ENCODE peak calls at places on chromosomes 6 and 20, in five cellular contexts. One of them, this sample, is unnamed. For H3K9me3, the result is how much of the 10 kb centered on the place peaks cover.

GRCh38 chr6:167329014-167329413 is 4.1 kb downstream of the TTLL2 start:
- DNase-seq in right cardiac atrium: no peak
- DNase-seq in iPS DF 6.9: no peak
- DNase-seq in cardiac muscle cell: no peak
- DNase-seq in left ventricle myocardium inferior: no peak
- DNase-seq in this sample: no peak

GRCh38 chr6:68506911-68507310 is 128.2 kb upstream of the ADGRB3 start:
- DNase-seq in right cardiac atrium: no peak
- DNase-seq in iPS DF 6.9: no peak
- DNase-seq in cardiac muscle cell: no peak
- DNase-seq in left ventricle myocardium inferior: no peak
- DNase-seq in this sample: no peak

GRCh38 chr20:58087567-58087858 is 140.9 kb downstream of the ANKRD60 start:
- DNase-seq in right cardiac atrium: no peak
- DNase-seq in iPS DF 6.9: no peak
- DNase-seq in cardiac muscle cell: no peak
- DNase-seq in left ventricle myocardium inferior: no peak
- DNase-seq in this sample: no peak

GRCh38 chr20:3687655-3688054 is 5.8 kb upstream of the ADAM33 start:
- DNase-seq in right cardiac atrium: no peak
- DNase-seq in iPS DF 6.9: no peak
- DNase-seq in cardiac muscle cell: peak
- DNase-seq in left ventricle myocardium inferior: no peak
- DNase-seq in this sample: no peak

GRCh38 chr6:5025911-5026819 is 22.3 kb upstream of the RPP40 start:
- DNase-seq in right cardiac atrium: peak
- DNase-seq in iPS DF 6.9: no peak
- DNase-seq in cardiac muscle cell: peak
- DNase-seq in left ventricle myocardium inferior: peak
- DNase-seq in this sample: peak

GRCh38 chr6:32152414-32153251 is 894 bp upstream of the PRRT1 start:
- DNase-seq in right cardiac atrium: no peak
- DNase-seq in iPS DF 6.9: no peak
- DNase-seq in cardiac muscle cell: peak
- DNase-seq in left ventricle myocardium inferior: no peak
- DNase-seq in this sample: no peak

GRCh38 chr20:1773816-1774215 is 116.2 kb upstream of the SIRPG start:
- DNase-seq in right cardiac atrium: no peak
- DNase-seq in iPS DF 6.9: no peak
- DNase-seq in cardiac muscle cell: no peak
- DNase-seq in left ventricle myocardium inferior: no peak
- DNase-seq in this sample: no peak

GRCh38 chr6:88238065-88238464 is 71.9 kb upstream of the CNR1 start:
- DNase-seq in right cardiac atrium: no peak
- DNase-seq in iPS DF 6.9: peak
- DNase-seq in cardiac muscle cell: no peak
- DNase-seq in left ventricle myocardium inferior: no peak
- DNase-seq in this sample: no peak

GRCh38 chr6:29723666-29724588 is 693 bp downstream of the HLA-F start:
- DNase-seq in right cardiac atrium: peak
- DNase-seq in iPS DF 6.9: no peak
- DNase-seq in cardiac muscle cell: peak
- DNase-seq in left ventricle myocardium inferior: peak
- DNase-seq in this sample: peak

GRCh38 chr20:52049001-52049731 is 142.4 kb downstream of the ZFP64 start:
- DNase-seq in right cardiac atrium: no peak
- DNase-seq in iPS DF 6.9: no peak
- DNase-seq in cardiac muscle cell: peak
- DNase-seq in left ventricle myocardium inferior: no peak
- DNase-seq in this sample: no peak

GRCh38 chr6:27280064-27280539 is 32.0 kb downstream of the POM121L2 start:
- DNase-seq in right cardiac atrium: no peak
- DNase-seq in iPS DF 6.9: no peak
- DNase-seq in cardiac muscle cell: peak
- DNase-seq in left ventricle myocardium inferior: no peak
- DNase-seq in this sample: no peak

GRCh38 chr6:22883061-22883717 is 313.8 kb downstream of the HDGFL1 start:
- DNase-seq in right cardiac atrium: no peak
- DNase-seq in iPS DF 6.9: no peak
- DNase-seq in cardiac muscle cell: no peak
- DNase-seq in left ventricle myocardium inferior: no peak
- DNase-seq in this sample: no peak

GRCh38 chr20:41531876-41532275 is 86.3 kb downstream of the CHD6 start:
- DNase-seq in right cardiac atrium: no peak
- DNase-seq in iPS DF 6.9: no peak
- DNase-seq in cardiac muscle cell: no peak
- DNase-seq in left ventricle myocardium inferior: no peak
- DNase-seq in this sample: no peak

GRCh38 chr6:169376458-169376857 is 122.8 kb upstream of the THBS2 start:
- DNase-seq in right cardiac atrium: no peak
- DNase-seq in iPS DF 6.9: no peak
- DNase-seq in cardiac muscle cell: no peak
- DNase-seq in left ventricle myocardium inferior: no peak
- DNase-seq in this sample: no peak

GRCh38 chr6:44682987-44683779 is 295.7 kb downstream of the CDC5L start:
- DNase-seq in right cardiac atrium: no peak
- DNase-seq in iPS DF 6.9: no peak
- DNase-seq in cardiac muscle cell: no peak
- DNase-seq in left ventricle myocardium inferior: no peak
- DNase-seq in this sample: no peak

GRCh38 chr20:36658300-36658699 is 12.3 kb upstream of the SLA2 start:
- DNase-seq in right cardiac atrium: no peak
- DNase-seq in iPS DF 6.9: no peak
- DNase-seq in cardiac muscle cell: no peak
- DNase-seq in left ventricle myocardium inferior: no peak
- DNase-seq in this sample: no peak

GRCh38 chr6:165972139-165972802 is 195.4 kb downstream of the TBXT start:
- DNase-seq in right cardiac atrium: no peak
- DNase-seq in iPS DF 6.9: no peak
- DNase-seq in cardiac muscle cell: no peak
- DNase-seq in left ventricle myocardium inferior: no peak
- DNase-seq in this sample: no peak

GRCh38 chr6:20377623-20378265 is 23.9 kb upstream of the E2F3 start:
- DNase-seq in right cardiac atrium: no peak
- DNase-seq in iPS DF 6.9: no peak
- DNase-seq in cardiac muscle cell: peak
- DNase-seq in left ventricle myocardium inferior: no peak
- DNase-seq in this sample: no peak

GRCh38 chr6:33306356-33306755 is 7.5 kb downstream of the TAPBP start:
- DNase-seq in right cardiac atrium: no peak
- DNase-seq in iPS DF 6.9: no peak
- DNase-seq in cardiac muscle cell: no peak
- DNase-seq in left ventricle myocardium inferior: no peak
- DNase-seq in this sample: no peak
- H3K27ac ChIP-seq in right cardiac atrium: no peak
- H3K27ac ChIP-seq in iPS DF 6.9: no peak
- H3K27ac ChIP-seq in cardiac muscle cell: no peak
- H3K27ac ChIP-seq in left ventricle myocardium inferior: no peak
- H3K27ac ChIP-seq in this sample: no peak

DNA sequence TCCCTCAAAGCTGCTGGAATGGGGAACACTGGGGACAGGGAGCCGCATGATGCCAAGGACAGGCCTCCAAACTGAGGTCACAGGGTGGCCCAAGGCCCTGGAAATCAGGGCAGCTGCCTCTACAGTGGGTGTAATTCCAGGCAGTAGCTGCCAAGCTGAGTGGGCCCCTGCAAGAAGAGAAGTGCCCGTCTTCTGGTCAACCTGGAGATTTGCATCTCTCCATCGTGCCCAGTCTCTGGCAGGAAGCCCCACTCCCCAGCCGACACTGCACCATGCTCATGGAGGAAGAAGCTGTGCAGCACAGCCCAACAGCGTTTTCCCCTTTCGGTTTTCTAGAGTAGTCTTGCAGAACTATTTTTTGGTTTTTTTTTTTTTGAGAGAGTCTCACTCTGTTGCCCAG is 2.2 kb upstream of the FAM209A start:
- DNase-seq in right cardiac atrium: no peak
- DNase-seq in iPS DF 6.9: no peak
- DNase-seq in cardiac muscle cell: no peak
- DNase-seq in left ventricle myocardium inferior: no peak
- DNase-seq in this sample: no peak
- H3K9me3 ChIP-seq in right cardiac atrium: under half
- H3K9me3 ChIP-seq in iPS DF 6.9: under half
- H3K9me3 ChIP-seq in cardiac muscle cell: under half
- H3K9me3 ChIP-seq in left ventricle myocardium inferior: under half
- H3K9me3 ChIP-seq in this sample: under half

GRCh38 chr6:15391500-15391899 is 145.6 kb downstream of the JARID2 start:
- DNase-seq in right cardiac atrium: no peak
- DNase-seq in iPS DF 6.9: no peak
- DNase-seq in cardiac muscle cell: peak
- DNase-seq in left ventricle myocardium inferior: no peak
- DNase-seq in this sample: no peak

GRCh38 chr6:15389759-15390723 is 144.2 kb downstream of the JARID2 start:
- DNase-seq in right cardiac atrium: no peak
- DNase-seq in iPS DF 6.9: peak
- DNase-seq in cardiac muscle cell: peak
- DNase-seq in left ventricle myocardium inferior: no peak
- DNase-seq in this sample: no peak

GRCh38 chr6:15387118-15387517 is 141.2 kb downstream of the JARID2 start:
- DNase-seq in right cardiac atrium: no peak
- DNase-seq in iPS DF 6.9: no peak
- DNase-seq in cardiac muscle cell: peak
- DNase-seq in left ventricle myocardium inferior: no peak
- DNase-seq in this sample: no peak

GRCh38 chr6:15386756-15387112 is 140.9 kb downstream of the JARID2 start:
- DNase-seq in right cardiac atrium: no peak
- DNase-seq in iPS DF 6.9: no peak
- DNase-seq in cardiac muscle cell: no peak
- DNase-seq in left ventricle myocardium inferior: no peak
- DNase-seq in this sample: no peak

DNA sequence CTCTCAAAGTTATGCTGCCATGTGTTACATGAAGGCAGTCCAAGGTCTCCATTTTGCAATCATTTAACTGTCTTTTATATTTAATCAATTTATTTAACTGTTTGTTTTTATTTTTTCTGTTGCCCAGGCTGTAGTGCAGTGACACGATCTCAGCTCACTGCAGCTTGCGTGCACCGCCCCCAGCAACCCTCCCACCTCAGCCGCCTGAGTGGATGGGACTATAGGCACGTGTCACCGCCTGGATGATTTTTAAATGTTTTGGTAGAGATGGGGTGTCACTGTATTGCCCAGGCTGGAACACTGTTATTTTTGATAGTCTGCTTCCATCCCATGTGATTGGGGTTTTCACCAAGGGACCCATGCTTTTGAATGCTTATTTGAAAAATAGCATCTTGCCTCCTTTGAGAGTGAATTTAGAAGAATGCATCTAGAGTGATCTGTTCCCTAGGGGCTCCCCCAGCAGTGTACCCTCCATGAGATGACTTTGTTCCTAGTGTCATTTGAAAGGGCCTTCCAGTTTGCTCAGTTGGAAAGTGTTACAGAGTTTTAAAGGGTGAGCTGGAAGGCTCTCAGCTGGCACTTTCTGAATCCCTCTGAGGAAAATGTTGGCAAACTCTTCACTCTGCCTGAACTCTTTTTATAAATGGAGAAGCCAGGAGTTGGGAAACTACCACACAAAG is 143.3 kb downstream of the JARID2 start:
- DNase-seq in right cardiac atrium: peak
- DNase-seq in iPS DF 6.9: no peak
- DNase-seq in cardiac muscle cell: peak
- DNase-seq in left ventricle myocardium inferior: no peak
- DNase-seq in this sample: no peak
- H3K27ac ChIP-seq in right cardiac atrium: peak
- H3K27ac ChIP-seq in iPS DF 6.9: no peak
- H3K27ac ChIP-seq in cardiac muscle cell: peak
- H3K27ac ChIP-seq in left ventricle myocardium inferior: peak
- H3K27ac ChIP-seq in this sample: peak

DNA sequence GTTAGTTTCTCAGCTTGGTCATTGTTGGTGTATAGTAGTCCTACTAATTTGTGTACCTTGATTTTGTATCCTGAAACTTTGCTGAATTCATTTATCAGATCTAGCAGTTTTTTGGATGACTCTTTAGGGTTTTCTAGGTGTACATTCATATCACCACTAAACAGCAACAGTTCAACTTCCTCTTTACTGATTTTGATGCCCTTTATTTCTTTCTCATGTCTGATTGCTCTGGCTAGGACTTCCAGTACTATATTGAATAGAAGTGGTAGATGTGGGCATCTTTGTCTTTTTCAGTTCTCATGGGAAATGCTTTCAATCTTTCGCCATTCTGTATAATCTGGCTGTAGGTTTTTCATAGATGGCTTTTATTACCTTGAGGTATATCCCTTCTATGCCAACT is 61.3 kb upstream of the HEY2 start:
- DNase-seq in right cardiac atrium: no peak
- DNase-seq in iPS DF 6.9: no peak
- DNase-seq in cardiac muscle cell: no peak
- DNase-seq in left ventricle myocardium inferior: no peak
- DNase-seq in this sample: no peak
- H3K9me3 ChIP-seq in right cardiac atrium: under half
- H3K9me3 ChIP-seq in iPS DF 6.9: under half
- H3K9me3 ChIP-seq in cardiac muscle cell: under half
- H3K9me3 ChIP-seq in left ventricle myocardium inferior: under half
- H3K9me3 ChIP-seq in this sample: under half

DNA sequence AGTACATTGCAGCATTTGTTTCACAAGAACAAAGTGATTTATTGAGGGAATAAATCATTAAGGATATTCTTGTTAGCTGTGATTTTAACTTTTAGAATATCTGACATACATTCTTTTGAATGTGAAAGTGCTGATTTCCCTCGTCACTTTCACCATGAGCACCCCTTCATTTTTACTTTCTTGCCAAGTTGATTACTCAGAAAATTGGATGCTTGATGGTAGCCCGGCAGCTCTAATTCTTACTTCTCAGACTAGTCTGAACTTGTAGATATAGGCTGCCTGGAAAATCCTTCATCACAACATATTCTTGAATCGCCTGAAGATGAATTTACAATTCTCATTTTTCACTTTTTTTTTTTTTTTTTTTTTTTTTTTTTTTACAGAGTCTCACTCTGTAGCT is 147.1 kb upstream of the SMLR1 start:
- DNase-seq in right cardiac atrium: no peak
- DNase-seq in iPS DF 6.9: no peak
- DNase-seq in cardiac muscle cell: peak
- DNase-seq in left ventricle myocardium inferior: no peak
- DNase-seq in this sample: no peak
- H3K27ac ChIP-seq in right cardiac atrium: no peak
- H3K27ac ChIP-seq in iPS DF 6.9: no peak
- H3K27ac ChIP-seq in cardiac muscle cell: no peak
- H3K27ac ChIP-seq in left ventricle myocardium inferior: no peak
- H3K27ac ChIP-seq in this sample: no peak

This sample was measured in heart right ventricle.